ENCODE peak calls at places on chromosomes 6 and 20, in ten cellular contexts. One of them, this sample, is unnamed.

GRCh38 chr20:36644032-36644712 is 1.8 kb downstream of the SLA2 start:
- DNase-seq in neural crest cell: no peak
- DNase-seq in tibial nerve: no peak
- DNase-seq in Panc1: no peak
- DNase-seq in LNCaP clone FGC: no peak
- DNase-seq in fibroblast of the aortic adventitia: no peak
- DNase-seq in pancreas: no peak
- DNase-seq in CD4-positive, alpha-beta T cell: peak
- DNase-seq in nephron progenitor cell: no peak
- DNase-seq in heart right ventricle: no peak
- DNase-seq in this sample: no peak

GRCh38 chr20:37319120-37319717 is 26.7 kb upstream of the SRC start:
- DNase-seq in pancreas: no peak
- DNase-seq in fibroblast of the aortic adventitia: peak
- DNase-seq in Panc1: no peak
- DNase-seq in heart right ventricle: no peak
- DNase-seq in nephron progenitor cell: no peak
- DNase-seq in neural crest cell: no peak
- DNase-seq in tibial nerve: no peak
- DNase-seq in CD4-positive, alpha-beta T cell: no peak
- DNase-seq in LNCaP clone FGC: no peak
- DNase-seq in this sample: no peak

GRCh38 chr20:58173930-58174707 is 54.3 kb downstream of the ANKRD60 start:
- DNase-seq in fibroblast of the aortic adventitia: no peak
- DNase-seq in LNCaP clone FGC: no peak
- DNase-seq in Panc1: no peak
- DNase-seq in CD4-positive, alpha-beta T cell: no peak
- DNase-seq in nephron progenitor cell: no peak
- DNase-seq in neural crest cell: no peak
- DNase-seq in heart right ventricle: peak
- DNase-seq in tibial nerve: no peak
- DNase-seq in pancreas: no peak
- DNase-seq in this sample: no peak

GRCh38 chr6:98845201-98846020 is 11.0 kb downstream of the POU3F2 start:
- DNase-seq in Panc1: peak
- DNase-seq in heart right ventricle: peak
- DNase-seq in LNCaP clone FGC: peak
- DNase-seq in nephron progenitor cell: peak
- DNase-seq in neural crest cell: peak
- DNase-seq in tibial nerve: peak
- DNase-seq in fibroblast of the aortic adventitia: peak
- DNase-seq in CD4-positive, alpha-beta T cell: peak
- DNase-seq in pancreas: peak
- DNase-seq in this sample: peak

GRCh38 chr6:142903806-142904205 is 41.2 kb downstream of the HIVEP2 start:
- DNase-seq in LNCaP clone FGC: no peak
- DNase-seq in fibroblast of the aortic adventitia: peak
- DNase-seq in heart right ventricle: no peak
- DNase-seq in CD4-positive, alpha-beta T cell: no peak
- DNase-seq in tibial nerve: no peak
- DNase-seq in neural crest cell: no peak
- DNase-seq in Panc1: no peak
- DNase-seq in pancreas: no peak
- DNase-seq in nephron progenitor cell: no peak
- DNase-seq in this sample: no peak

GRCh38 chr6:145836170-145836569 is 21.6 kb upstream of the FBXO30 start:
- DNase-seq in pancreas: no peak
- DNase-seq in nephron progenitor cell: no peak
- DNase-seq in Panc1: no peak
- DNase-seq in fibroblast of the aortic adventitia: peak
- DNase-seq in tibial nerve: no peak
- DNase-seq in heart right ventricle: no peak
- DNase-seq in CD4-positive, alpha-beta T cell: no peak
- DNase-seq in LNCaP clone FGC: no peak
- DNase-seq in neural crest cell: no peak
- DNase-seq in this sample: no peak

GRCh38 chr6:136166815-136167214 is 83.3 kb downstream of the MTFR2 start:
- DNase-seq in LNCaP clone FGC: no peak
- DNase-seq in pancreas: no peak
- DNase-seq in heart right ventricle: no peak
- DNase-seq in nephron progenitor cell: no peak
- DNase-seq in tibial nerve: no peak
- DNase-seq in neural crest cell: no peak
- DNase-seq in fibroblast of the aortic adventitia: no peak
- DNase-seq in Panc1: no peak
- DNase-seq in CD4-positive, alpha-beta T cell: no peak
- DNase-seq in this sample: no peak

GRCh38 chr20:45066372-45066771 is 34.6 kb downstream of the KCNS1 start:
- DNase-seq in nephron progenitor cell: no peak
- DNase-seq in CD4-positive, alpha-beta T cell: no peak
- DNase-seq in pancreas: no peak
- DNase-seq in Panc1: no peak
- DNase-seq in tibial nerve: no peak
- DNase-seq in heart right ventricle: no peak
- DNase-seq in fibroblast of the aortic adventitia: no peak
- DNase-seq in LNCaP clone FGC: no peak
- DNase-seq in neural crest cell: no peak
- DNase-seq in this sample: no peak

GRCh38 chr6:17484201-17484606 is 90.8 kb downstream of the CAP2 start:
- DNase-seq in nephron progenitor cell: no peak
- DNase-seq in CD4-positive, alpha-beta T cell: no peak
- DNase-seq in tibial nerve: no peak
- DNase-seq in LNCaP clone FGC: no peak
- DNase-seq in neural crest cell: no peak
- DNase-seq in Panc1: no peak
- DNase-seq in pancreas: no peak
- DNase-seq in heart right ventricle: peak
- DNase-seq in fibroblast of the aortic adventitia: no peak
- DNase-seq in this sample: no peak

GRCh38 chr6:169145991-169146501 is 107.6 kb downstream of the THBS2 start:
- DNase-seq in LNCaP clone FGC: no peak
- DNase-seq in neural crest cell: no peak
- DNase-seq in heart right ventricle: no peak
- DNase-seq in pancreas: no peak
- DNase-seq in tibial nerve: no peak
- DNase-seq in nephron progenitor cell: no peak
- DNase-seq in Panc1: no peak
- DNase-seq in CD4-positive, alpha-beta T cell: no peak
- DNase-seq in fibroblast of the aortic adventitia: peak
- DNase-seq in this sample: no peak

GRCh38 chr6:82017316-82017715 is 230.2 kb downstream of the IBTK start:
- DNase-seq in tibial nerve: peak
- DNase-seq in Panc1: no peak
- DNase-seq in fibroblast of the aortic adventitia: peak
- DNase-seq in neural crest cell: no peak
- DNase-seq in heart right ventricle: peak
- DNase-seq in CD4-positive, alpha-beta T cell: no peak
- DNase-seq in LNCaP clone FGC: no peak
- DNase-seq in pancreas: no peak
- DNase-seq in nephron progenitor cell: no peak
- DNase-seq in this sample: no peak

GRCh38 chr6:138882369-138883017 is 86.6 kb downstream of the ECT2L start:
- DNase-seq in nephron progenitor cell: no peak
- DNase-seq in CD4-positive, alpha-beta T cell: no peak
- DNase-seq in pancreas: no peak
- DNase-seq in heart right ventricle: no peak
- DNase-seq in LNCaP clone FGC: no peak
- DNase-seq in tibial nerve: no peak
- DNase-seq in Panc1: no peak
- DNase-seq in neural crest cell: no peak
- DNase-seq in fibroblast of the aortic adventitia: no peak
- DNase-seq in this sample: no peak

GRCh38 chr6:15510536-15511247 is 152.1 kb downstream of the DTNBP1 start:
- DNase-seq in neural crest cell: no peak
- DNase-seq in Panc1: no peak
- DNase-seq in tibial nerve: no peak
- DNase-seq in nephron progenitor cell: no peak
- DNase-seq in CD4-positive, alpha-beta T cell: no peak
- DNase-seq in fibroblast of the aortic adventitia: no peak
- DNase-seq in heart right ventricle: no peak
- DNase-seq in pancreas: no peak
- DNase-seq in LNCaP clone FGC: no peak
- DNase-seq in this sample: no peak

GRCh38 chr20:63249891-63250290 is 4.4 kb downstream of the NKAIN4 start:
- DNase-seq in heart right ventricle: no peak
- DNase-seq in pancreas: no peak
- DNase-seq in tibial nerve: no peak
- DNase-seq in LNCaP clone FGC: no peak
- DNase-seq in CD4-positive, alpha-beta T cell: no peak
- DNase-seq in Panc1: no peak
- DNase-seq in fibroblast of the aortic adventitia: no peak
- DNase-seq in nephron progenitor cell: no peak
- DNase-seq in neural crest cell: no peak
- DNase-seq in this sample: no peak

GRCh38 chr6:17042422-17043147 is 59.3 kb upstream of the STMND1 start:
- DNase-seq in nephron progenitor cell: peak
- DNase-seq in pancreas: no peak
- DNase-seq in neural crest cell: no peak
- DNase-seq in heart right ventricle: peak
- DNase-seq in LNCaP clone FGC: no peak
- DNase-seq in CD4-positive, alpha-beta T cell: no peak
- DNase-seq in Panc1: no peak
- DNase-seq in tibial nerve: no peak
- DNase-seq in fibroblast of the aortic adventitia: peak
- DNase-seq in this sample: no peak

DNA sequence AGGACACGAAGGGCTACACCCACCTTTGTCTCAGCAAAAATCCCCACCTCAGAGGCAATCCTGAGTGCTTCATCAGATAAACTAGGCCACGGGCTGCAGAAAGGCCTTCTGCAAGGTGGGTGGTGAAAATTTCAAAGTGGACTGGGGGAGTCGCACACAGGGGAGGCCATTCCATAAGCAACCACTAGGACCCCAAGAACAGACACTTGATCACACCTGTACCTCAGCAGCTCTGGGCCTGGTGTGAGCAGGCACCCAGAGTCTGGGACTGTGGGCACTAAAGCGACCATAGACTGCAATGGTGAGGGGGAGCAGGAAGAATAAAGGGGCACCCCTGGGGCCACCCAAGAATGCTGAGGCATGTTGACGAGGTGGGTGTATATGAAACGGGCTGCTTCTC is 52.6 kb downstream of the SERAC1 start:
- DNase-seq in pancreas: no peak
- DNase-seq in tibial nerve: no peak
- DNase-seq in Panc1: no peak
- DNase-seq in fibroblast of the aortic adventitia: no peak
- DNase-seq in heart right ventricle: no peak
- DNase-seq in neural crest cell: no peak
- DNase-seq in nephron progenitor cell: no peak
- DNase-seq in CD4-positive, alpha-beta T cell: no peak
- DNase-seq in LNCaP clone FGC: no peak
- DNase-seq in this sample: no peak
- TF ChIP-seq CTCF in pancreas: no peak
- TF ChIP-seq CTCF in tibial nerve: no peak
- TF ChIP-seq CTCF in Panc1: no peak
- TF ChIP-seq CTCF in fibroblast of the aortic adventitia: no peak
- TF ChIP-seq CTCF in heart right ventricle: no peak
- TF ChIP-seq CTCF in neural crest cell: no peak
- TF ChIP-seq CTCF in nephron progenitor cell: no peak
- TF ChIP-seq CTCF in CD4-positive, alpha-beta T cell: no peak
- TF ChIP-seq CTCF in LNCaP clone FGC: no peak
- TF ChIP-seq CTCF in this sample: no peak

GRCh38 chr6:126035764-126036163 is 49.4 kb downstream of the TRMT11 start:
- DNase-seq in pancreas: no peak
- DNase-seq in heart right ventricle: no peak
- DNase-seq in neural crest cell: no peak
- DNase-seq in Panc1: no peak
- DNase-seq in nephron progenitor cell: no peak
- DNase-seq in tibial nerve: no peak
- DNase-seq in fibroblast of the aortic adventitia: no peak
- DNase-seq in LNCaP clone FGC: no peak
- DNase-seq in CD4-positive, alpha-beta T cell: no peak
- DNase-seq in this sample: no peak
- TF ChIP-seq CTCF in pancreas: no peak
- TF ChIP-seq CTCF in heart right ventricle: no peak
- TF ChIP-seq CTCF in neural crest cell: no peak
- TF ChIP-seq CTCF in Panc1: no peak
- TF ChIP-seq CTCF in nephron progenitor cell: no peak
- TF ChIP-seq CTCF in tibial nerve: no peak
- TF ChIP-seq CTCF in fibroblast of the aortic adventitia: no peak
- TF ChIP-seq CTCF in LNCaP clone FGC: no peak
- TF ChIP-seq CTCF in CD4-positive, alpha-beta T cell: no peak
- TF ChIP-seq CTCF in this sample: no peak

GRCh38 chr20:24533449-24533848 is 64.0 kb downstream of the SYNDIG1 start:
- DNase-seq in heart right ventricle: no peak
- DNase-seq in fibroblast of the aortic adventitia: no peak
- DNase-seq in tibial nerve: no peak
- DNase-seq in pancreas: no peak
- DNase-seq in CD4-positive, alpha-beta T cell: no peak
- DNase-seq in neural crest cell: no peak
- DNase-seq in nephron progenitor cell: no peak
- DNase-seq in Panc1: no peak
- DNase-seq in LNCaP clone FGC: no peak
- DNase-seq in this sample: no peak
- TF ChIP-seq CTCF in heart right ventricle: no peak
- TF ChIP-seq CTCF in fibroblast of the aortic adventitia: no peak
- TF ChIP-seq CTCF in tibial nerve: no peak
- TF ChIP-seq CTCF in pancreas: no peak
- TF ChIP-seq CTCF in CD4-positive, alpha-beta T cell: no peak
- TF ChIP-seq CTCF in neural crest cell: no peak
- TF ChIP-seq CTCF in nephron progenitor cell: no peak
- TF ChIP-seq CTCF in Panc1: no peak
- TF ChIP-seq CTCF in LNCaP clone FGC: no peak
- TF ChIP-seq CTCF in this sample: no peak

GRCh38 chr6:3316363-3316762 is 57.6 kb downstream of the PSMG4 start:
- DNase-seq in pancreas: no peak
- DNase-seq in fibroblast of the aortic adventitia: no peak
- DNase-seq in LNCaP clone FGC: no peak
- DNase-seq in Panc1: no peak
- DNase-seq in nephron progenitor cell: no peak
- DNase-seq in heart right ventricle: no peak
- DNase-seq in neural crest cell: no peak
- DNase-seq in tibial nerve: no peak
- DNase-seq in CD4-positive, alpha-beta T cell: no peak
- DNase-seq in this sample: no peak

GRCh38 chr6:3315841-3316240 is 57.1 kb downstream of the PSMG4 start:
- DNase-seq in nephron progenitor cell: no peak
- DNase-seq in neural crest cell: no peak
- DNase-seq in LNCaP clone FGC: no peak
- DNase-seq in fibroblast of the aortic adventitia: peak
- DNase-seq in CD4-positive, alpha-beta T cell: no peak
- DNase-seq in Panc1: no peak
- DNase-seq in heart right ventricle: no peak
- DNase-seq in pancreas: no peak
- DNase-seq in tibial nerve: no peak
- DNase-seq in this sample: no peak

GRCh38 chr6:3314176-3314575 is 55.4 kb downstream of the PSMG4 start:
- DNase-seq in nephron progenitor cell: no peak
- DNase-seq in Panc1: no peak
- DNase-seq in fibroblast of the aortic adventitia: no peak
- DNase-seq in neural crest cell: no peak
- DNase-seq in tibial nerve: no peak
- DNase-seq in pancreas: no peak
- DNase-seq in LNCaP clone FGC: no peak
- DNase-seq in CD4-positive, alpha-beta T cell: no peak
- DNase-seq in heart right ventricle: no peak
- DNase-seq in this sample: no peak

GRCh38 chr6:3314621-3315020 is 55.9 kb downstream of the PSMG4 start:
- DNase-seq in tibial nerve: no peak
- DNase-seq in neural crest cell: no peak
- DNase-seq in pancreas: no peak
- DNase-seq in nephron progenitor cell: no peak
- DNase-seq in LNCaP clone FGC: no peak
- DNase-seq in heart right ventricle: no peak
- DNase-seq in Panc1: no peak
- DNase-seq in fibroblast of the aortic adventitia: no peak
- DNase-seq in CD4-positive, alpha-beta T cell: no peak
- DNase-seq in this sample: no peak

GRCh38 chr6:3315068-3315467 is 56.3 kb downstream of the PSMG4 start:
- DNase-seq in heart right ventricle: no peak
- DNase-seq in nephron progenitor cell: no peak
- DNase-seq in LNCaP clone FGC: no peak
- DNase-seq in fibroblast of the aortic adventitia: no peak
- DNase-seq in Panc1: no peak
- DNase-seq in pancreas: no peak
- DNase-seq in CD4-positive, alpha-beta T cell: no peak
- DNase-seq in tibial nerve: no peak
- DNase-seq in neural crest cell: no peak
- DNase-seq in this sample: no peak
- TF ChIP-seq CTCF in heart right ventricle: no peak
- TF ChIP-seq CTCF in nephron progenitor cell: no peak
- TF ChIP-seq CTCF in LNCaP clone FGC: no peak
- TF ChIP-seq CTCF in fibroblast of the aortic adventitia: no peak
- TF ChIP-seq CTCF in Panc1: no peak
- TF ChIP-seq CTCF in pancreas: no peak
- TF ChIP-seq CTCF in CD4-positive, alpha-beta T cell: no peak
- TF ChIP-seq CTCF in tibial nerve: no peak
- TF ChIP-seq CTCF in neural crest cell: no peak
- TF ChIP-seq CTCF in this sample: no peak

This sample was measured in mesothelial cell of epicardium.